ENCODE peak calls at places on chromosomes 6 and 20, in eight cellular contexts. N, T, A, Z, P, V, M and L are unnamed samples.

GRCh38 chr6:158009935-158010585 is 28.4 kb downstream of the SYNJ2 start:
- DNase-seq in Z (no peak), A (no peak), M (no peak), V (no peak), P (no peak), N (no peak), T (no peak), L (no peak)

GRCh38 chr6:27550692-27551091 is 77.8 kb upstream of the ZNF184 start:
- DNase-seq in P (no peak), T (no peak), Z (no peak), A (no peak), V (no peak), M (no peak), N (no peak), L (no peak)

GRCh38 chr20:3693376-3693775 is 11.6 kb upstream of the ADAM33 start:
- DNase-seq in N (no peak), A (no peak), T (no peak), P (no peak), V (no peak), M (no peak), Z (no peak), L (no peak)

GRCh38 chr6:7673063-7673536 is 52.8 kb upstream of the BMP6 start:
- DNase-seq in N (peak), P (no peak), M (peak), T (peak), A (peak), V (no peak), Z (peak), L (no peak)

GRCh38 chr20:46304361-46304760 is 3.9 kb downstream of the CDH22 start:
- DNase-seq in Z (no peak), M (no peak), T (no peak), V (no peak), P (no peak), N (no peak), A (no peak), L (no peak)

GRCh38 chr20:13426870-13427269 is 205.8 kb downstream of the ISM1 start:
- DNase-seq in P (no peak), A (no peak), N (no peak), T (no peak), M (no peak), Z (no peak), V (no peak), L (no peak)

GRCh38 chr6:67541591-67541990 is 1093.5 kb upstream of the ADGRB3 start:
- DNase-seq in M (no peak), T (no peak), P (no peak), Z (peak), N (no peak), V (no peak), A (no peak), L (no peak)

GRCh38 chr6:16320533-16321340 is 82.3 kb downstream of the GMPR start:
- DNase-seq in V (no peak), P (no peak), T (no peak), A (no peak), N (peak), M (no peak), Z (no peak), L (no peak)

GRCh38 chr20:64145458-64146300 is 18.6 kb upstream of the MYT1 start:
- DNase-seq in T (no peak), N (no peak), M (no peak), P (no peak), A (no peak), Z (no peak), V (no peak), L (no peak)

GRCh38 chr6:30682181-30683117 is 4.0 kb downstream of the PPP1R18 start:
- DNase-seq in A (peak), M (peak), N (peak), Z (peak), P (no peak), V (peak), T (peak), L (peak)